ENCODE peak calls at places on chromosomes 5 and 9, in five cellular contexts. One of them, this sample, is unnamed.

GRCh38 chr5:124906339-124907097 is 160.1 kb upstream of the ZNF608 start:
- DNase-seq in activated CD8-positive, alpha-beta memory T cell treated with anti-CD3 and anti-CD28 coated beads for 48 hours: no peak
- DNase-seq in stimulated activated CD4-positive, alpha-beta T cell treated with anti-CD3 and anti-CD28 coated beads, Interleukin-1b, Interleukin-23, amount 100 ng/mL, for 24 hours: no peak
- DNase-seq in OCI-LY7: peak
- DNase-seq in body of pancreas: peak
- DNase-seq in this sample: no peak

GRCh38 chr9:127340721-127341120 is 56.2 kb upstream of the SLC2A8 start:
- DNase-seq in activated CD8-positive, alpha-beta memory T cell treated with anti-CD3 and anti-CD28 coated beads for 48 hours: no peak
- DNase-seq in stimulated activated CD4-positive, alpha-beta T cell treated with anti-CD3 and anti-CD28 coated beads, Interleukin-1b, Interleukin-23, amount 100 ng/mL, for 24 hours: no peak
- DNase-seq in OCI-LY7: no peak
- DNase-seq in body of pancreas: no peak
- DNase-seq in this sample: no peak

GRCh38 chr9:117720987-117721386 is 16.8 kb downstream of the TLR4 start:
- DNase-seq in activated CD8-positive, alpha-beta memory T cell treated with anti-CD3 and anti-CD28 coated beads for 48 hours: no peak
- DNase-seq in stimulated activated CD4-positive, alpha-beta T cell treated with anti-CD3 and anti-CD28 coated beads, Interleukin-1b, Interleukin-23, amount 100 ng/mL, for 24 hours: no peak
- DNase-seq in OCI-LY7: no peak
- DNase-seq in body of pancreas: no peak
- DNase-seq in this sample: no peak

GRCh38 chr5:100777680-100778281 is 125.3 kb downstream of the ST8SIA4 start:
- DNase-seq in activated CD8-positive, alpha-beta memory T cell treated with anti-CD3 and anti-CD28 coated beads for 48 hours: no peak
- DNase-seq in stimulated activated CD4-positive, alpha-beta T cell treated with anti-CD3 and anti-CD28 coated beads, Interleukin-1b, Interleukin-23, amount 100 ng/mL, for 24 hours: no peak
- DNase-seq in OCI-LY7: peak
- DNase-seq in body of pancreas: no peak
- DNase-seq in this sample: no peak

GRCh38 chr5:139236479-139236878 is 38.3 kb upstream of the SIL1 start:
- DNase-seq in activated CD8-positive, alpha-beta memory T cell treated with anti-CD3 and anti-CD28 coated beads for 48 hours: no peak
- DNase-seq in stimulated activated CD4-positive, alpha-beta T cell treated with anti-CD3 and anti-CD28 coated beads, Interleukin-1b, Interleukin-23, amount 100 ng/mL, for 24 hours: no peak
- DNase-seq in OCI-LY7: no peak
- DNase-seq in body of pancreas: no peak
- DNase-seq in this sample: no peak

GRCh38 chr5:421901-422300 is 21.1 kb upstream of the EXOC3 start:
- DNase-seq in activated CD8-positive, alpha-beta memory T cell treated with anti-CD3 and anti-CD28 coated beads for 48 hours: no peak
- DNase-seq in stimulated activated CD4-positive, alpha-beta T cell treated with anti-CD3 and anti-CD28 coated beads, Interleukin-1b, Interleukin-23, amount 100 ng/mL, for 24 hours: no peak
- DNase-seq in OCI-LY7: no peak
- DNase-seq in body of pancreas: no peak
- DNase-seq in this sample: no peak

GRCh38 chr5:97297063-97297715 is 114.1 kb upstream of the RIOK2 start:
- DNase-seq in activated CD8-positive, alpha-beta memory T cell treated with anti-CD3 and anti-CD28 coated beads for 48 hours: no peak
- DNase-seq in stimulated activated CD4-positive, alpha-beta T cell treated with anti-CD3 and anti-CD28 coated beads, Interleukin-1b, Interleukin-23, amount 100 ng/mL, for 24 hours: no peak
- DNase-seq in OCI-LY7: peak
- DNase-seq in body of pancreas: no peak
- DNase-seq in this sample: no peak

GRCh38 chr9:35906923-35907699 is 1.1 kb downstream of the HRCT1 start:
- DNase-seq in activated CD8-positive, alpha-beta memory T cell treated with anti-CD3 and anti-CD28 coated beads for 48 hours: no peak
- DNase-seq in stimulated activated CD4-positive, alpha-beta T cell treated with anti-CD3 and anti-CD28 coated beads, Interleukin-1b, Interleukin-23, amount 100 ng/mL, for 24 hours: no peak
- DNase-seq in OCI-LY7: no peak
- DNase-seq in body of pancreas: no peak
- DNase-seq in this sample: no peak

GRCh38 chr5:67234671-67235176 is 38.1 kb upstream of the CD180 start:
- DNase-seq in activated CD8-positive, alpha-beta memory T cell treated with anti-CD3 and anti-CD28 coated beads for 48 hours: no peak
- DNase-seq in stimulated activated CD4-positive, alpha-beta T cell treated with anti-CD3 and anti-CD28 coated beads, Interleukin-1b, Interleukin-23, amount 100 ng/mL, for 24 hours: no peak
- DNase-seq in OCI-LY7: no peak
- DNase-seq in body of pancreas: no peak
- DNase-seq in this sample: no peak

GRCh38 chr5:68007446-68007845 is 208.1 kb upstream of the PIK3R1 start:
- DNase-seq in activated CD8-positive, alpha-beta memory T cell treated with anti-CD3 and anti-CD28 coated beads for 48 hours: no peak
- DNase-seq in stimulated activated CD4-positive, alpha-beta T cell treated with anti-CD3 and anti-CD28 coated beads, Interleukin-1b, Interleukin-23, amount 100 ng/mL, for 24 hours: no peak
- DNase-seq in OCI-LY7: no peak
- DNase-seq in body of pancreas: no peak
- DNase-seq in this sample: peak

GRCh38 chr9:34994429-34995287 is 5.1 kb downstream of the DNAJB5 start:
- DNase-seq in activated CD8-positive, alpha-beta memory T cell treated with anti-CD3 and anti-CD28 coated beads for 48 hours: no peak
- DNase-seq in stimulated activated CD4-positive, alpha-beta T cell treated with anti-CD3 and anti-CD28 coated beads, Interleukin-1b, Interleukin-23, amount 100 ng/mL, for 24 hours: no peak
- DNase-seq in OCI-LY7: no peak
- DNase-seq in body of pancreas: peak
- DNase-seq in this sample: no peak

GRCh38 chr5:2102821-2103776 is 220.4 kb upstream of the IRX4 start:
- DNase-seq in activated CD8-positive, alpha-beta memory T cell treated with anti-CD3 and anti-CD28 coated beads for 48 hours: no peak
- DNase-seq in stimulated activated CD4-positive, alpha-beta T cell treated with anti-CD3 and anti-CD28 coated beads, Interleukin-1b, Interleukin-23, amount 100 ng/mL, for 24 hours: no peak
- DNase-seq in OCI-LY7: no peak
- DNase-seq in body of pancreas: no peak
- DNase-seq in this sample: no peak

GRCh38 chr9:22228542-22228941 is 218.1 kb upstream of the DMRTA1 start:
- DNase-seq in activated CD8-positive, alpha-beta memory T cell treated with anti-CD3 and anti-CD28 coated beads for 48 hours: no peak
- DNase-seq in stimulated activated CD4-positive, alpha-beta T cell treated with anti-CD3 and anti-CD28 coated beads, Interleukin-1b, Interleukin-23, amount 100 ng/mL, for 24 hours: no peak
- DNase-seq in OCI-LY7: no peak
- DNase-seq in body of pancreas: no peak
- DNase-seq in this sample: no peak

GRCh38 chr5:14726066-14726838 is 61.7 kb downstream of the OTULIN start:
- DNase-seq in activated CD8-positive, alpha-beta memory T cell treated with anti-CD3 and anti-CD28 coated beads for 48 hours: no peak
- DNase-seq in stimulated activated CD4-positive, alpha-beta T cell treated with anti-CD3 and anti-CD28 coated beads, Interleukin-1b, Interleukin-23, amount 100 ng/mL, for 24 hours: no peak
- DNase-seq in OCI-LY7: no peak
- DNase-seq in body of pancreas: no peak
- DNase-seq in this sample: no peak

GRCh38 chr5:149611327-149611726 is 30.0 kb downstream of the ARHGEF37 start:
- DNase-seq in activated CD8-positive, alpha-beta memory T cell treated with anti-CD3 and anti-CD28 coated beads for 48 hours: no peak
- DNase-seq in stimulated activated CD4-positive, alpha-beta T cell treated with anti-CD3 and anti-CD28 coated beads, Interleukin-1b, Interleukin-23, amount 100 ng/mL, for 24 hours: no peak
- DNase-seq in OCI-LY7: no peak
- DNase-seq in body of pancreas: no peak
- DNase-seq in this sample: no peak

This sample was measured in omental fat pad.